ENCODE peak calls at places on chromosomes 13 and 19, in seven cellular contexts. T is GM23338, F is psoas muscle, O is fibroblast of lung, E is tibial artery, P is breast epithelium, M is esophagus squamous epithelium. B is an unnamed sample. For H3K27me3, the result is how much of the 10 kb centered on the place peaks cover.

GRCh38 chr13:23159205-23159586 is 21.6 kb upstream of the SGCG start:
- DNase-seq in T (peak), F (peak), O (peak), E (peak), P (no peak), M (no peak), B (peak)

GRCh38 chr13:28037399-28037798 is 48.9 kb upstream of the URAD start:
- DNase-seq in T (no peak), F (no peak), O (no peak), E (no peak), P (no peak), M (no peak), B (no peak)

GRCh38 chr19:43598445-43599240 is 2.2 kb downstream of the ZNF576 start:
- DNase-seq in T (no peak), F (no peak), O (no peak), E (no peak), P (no peak), M (no peak), B (no peak)

GRCh38 chr13:58376349-58376748 is 744.8 kb downstream of the PCDH17 start:
- DNase-seq in T (no peak), F (no peak), O (no peak), E (no peak), P (no peak), M (no peak), B (no peak)

GRCh38 chr13:26342898-26343297 is 89.0 kb downstream of the CDK8 start:
- DNase-seq in T (no peak), F (no peak), O (no peak), E (no peak), P (no peak), M (no peak), B (no peak)

GRCh38 chr19:41646589-41647204 is 19.8 kb upstream of the CEACAM4 start:
- DNase-seq in T (peak), F (no peak), O (no peak), E (no peak), P (no peak), M (no peak), B (no peak)

GRCh38 chr13:111153977-111154332 is 38.8 kb downstream of the ARHGEF7 start:
- DNase-seq in T (peak), F (no peak), O (no peak), E (peak), P (no peak), M (no peak), B (no peak)

GRCh38 chr13:34805347-34805746 is 136.7 kb upstream of the NBEA start:
- DNase-seq in T (no peak), F (no peak), O (no peak), E (no peak), P (no peak), M (no peak), B (no peak)

GRCh38 chr19:46126086-46126485 is 1.6 kb upstream of the IGFL3 start:
- DNase-seq in T (no peak), F (no peak), O (no peak), E (no peak), P (no peak), M (no peak), B (no peak)

GRCh38 chr13:24184265-24184841 is 23.8 kb downstream of the SPATA13 start:
- DNase-seq in T (no peak), F (no peak), O (no peak), E (no peak), P (no peak), M (no peak), B (no peak)

GRCh38 chr13:25046985-25047660 is 48.8 kb upstream of the PABPC3 start:
- DNase-seq in T (peak), F (no peak), O (peak), E (no peak), P (no peak), M (no peak), B (peak)

GRCh38 chr13:74201530-74201929 is 67.3 kb upstream of the KLF12 start:
- DNase-seq in T (no peak), F (no peak), O (no peak), E (no peak), P (no peak), M (no peak), B (no peak)

GRCh38 chr13:75762066-75762937 is 126.2 kb downstream of the LMO7 start:
- DNase-seq in T (no peak), F (no peak), O (peak), E (no peak), P (no peak), M (no peak), B (no peak)

GRCh38 chr13:20392530-20392929 is 133.1 kb downstream of the CRYL1 start:
- DNase-seq in T (no peak), F (no peak), O (no peak), E (no peak), P (no peak), M (no peak), B (no peak)

GRCh38 chr19:50952890-50953289 is at the start of gene KLK5:
- DNase-seq in T (peak), F (no peak), O (no peak), E (no peak), P (peak), M (no peak), B (no peak)

GRCh38 chr19:29837448-29837961 is 25.7 kb downstream of the CCNE1 start:
- DNase-seq in T (no peak), F (peak), O (no peak), E (no peak), P (no peak), M (no peak), B (no peak)

GRCh38 chr19:35643255-35644205 is 2.0 kb downstream of the ETV2 start:
- DNase-seq in T (peak), F (peak), O (peak), E (peak), P (peak), M (peak), B (peak)

GRCh38 chr13:27588405-27588804 is 31.9 kb downstream of the LNX2 start:
- DNase-seq in T (no peak), F (no peak), O (no peak), E (no peak), P (no peak), M (no peak), B (no peak)

GRCh38 chr19:32677657-32678056 is 2.0 kb downstream of the RGS9BP start:
- DNase-seq in T (peak), F (peak), O (no peak), E (no peak), P (no peak), M (no peak), B (peak)

GRCh38 chr19:33462112-33462726 is 59.4 kb downstream of the PEPD start:
- DNase-seq in T (no peak), F (no peak), O (no peak), E (peak), P (peak), M (no peak), B (no peak)

GRCh38 chr19:55176116-55176515 is 4.0 kb downstream of the SYT5 start:
- DNase-seq in T (no peak), F (no peak), O (no peak), E (no peak), P (no peak), M (no peak), B (no peak)

GRCh38 chr13:60583196-60583908 is 186.3 kb downstream of the TDRD3 start:
- DNase-seq in T (peak), F (no peak), O (peak), E (peak), P (no peak), M (no peak), B (peak)

GRCh38 chr13:113551081-113552000 is 33.2 kb upstream of the TFDP1 start:
- DNase-seq in T (no peak), F (no peak), O (no peak), E (no peak), P (peak), M (no peak), B (no peak)
- TF ChIP-seq CTCF in T (no peak), F (no peak), O (no peak), E (no peak), P (no peak), M (no peak), B (no peak)

GRCh38 chr19:1317274-1317673 is 31.6 kb downstream of the EFNA2 start:
- DNase-seq in T (no peak), F (no peak), O (no peak), E (no peak), P (no peak), M (no peak), B (no peak)

GRCh38 chr19:1316466-1316865 is 30.8 kb downstream of the EFNA2 start:
- DNase-seq in T (no peak), F (no peak), O (no peak), E (no peak), P (no peak), M (no peak), B (no peak)

GRCh38 chr19:1313695-1314613 is 28.3 kb downstream of the EFNA2 start:
- DNase-seq in T (no peak), F (no peak), O (no peak), E (no peak), P (no peak), M (no peak), B (no peak)

GRCh38 chr19:1312732-1313694 is 27.3 kb downstream of the EFNA2 start:
- DNase-seq in T (no peak), F (no peak), O (peak), E (no peak), P (no peak), M (no peak), B (no peak)

DNA sequence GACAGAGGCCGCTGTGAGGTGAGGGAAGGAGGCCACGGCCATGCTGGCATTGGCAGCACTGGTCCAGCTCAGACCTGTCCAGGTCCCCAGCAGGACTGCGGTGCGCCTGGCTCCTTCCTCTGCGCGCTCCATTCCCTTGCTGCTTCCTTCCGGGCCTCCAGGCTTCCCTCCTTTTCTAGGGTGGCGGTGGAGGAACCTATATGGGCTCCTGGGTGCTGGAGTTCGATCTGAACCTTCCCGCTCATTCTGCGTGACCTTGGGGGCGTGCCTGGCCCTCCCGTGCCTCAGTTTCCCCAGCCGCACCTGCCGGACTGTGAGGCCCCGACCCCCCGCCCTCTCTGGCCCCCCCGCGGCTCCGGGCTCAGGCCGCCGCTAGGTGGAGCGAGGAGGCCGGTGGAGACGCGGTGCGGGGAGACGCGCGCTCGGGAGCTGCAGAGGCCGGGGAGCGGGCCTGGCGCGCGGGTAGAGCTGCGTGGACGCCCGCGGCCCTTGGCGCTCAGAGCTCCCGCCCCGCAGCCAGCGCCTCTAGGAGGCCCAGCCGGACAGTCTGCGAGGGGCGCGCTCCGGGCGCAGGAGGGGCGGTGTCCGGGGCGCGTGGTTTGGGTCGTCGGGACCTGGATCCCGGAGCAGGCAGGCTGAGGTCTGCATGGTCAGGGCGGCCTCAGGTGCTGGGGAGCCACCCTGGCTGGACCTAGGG is 29.9 kb downstream of the EFNA2 start:
- DNase-seq in T (peak), F (peak), O (peak), E (no peak), P (no peak), M (no peak), B (peak)
- H3K4me3 ChIP-seq in T (peak), F (peak), O (no peak), E (peak), P (peak), M (peak), B (peak)

GRCh38 chr19:48752511-48753365 is at the start of gene FUT1:
- DNase-seq in T (peak), F (peak), O (no peak), E (peak), P (peak), M (no peak), B (peak)
- H3K27me3 ChIP-seq in T (under half), F (under half), O (under half), E (half or more), P (under half), M (under half), B (under half)

GRCh38 chr19:48064509-48064908 is 20.6 kb upstream of the CABP5 start:
- DNase-seq in T (peak), F (no peak), O (no peak), E (no peak), P (no peak), M (no peak), B (peak)

GRCh38 chr19:48069435-48069834 is 25.6 kb upstream of the CABP5 start:
- DNase-seq in T (peak), F (no peak), O (no peak), E (no peak), P (no peak), M (no peak), B (no peak)
- TF ChIP-seq CTCF in T (peak), F (no peak), O (no peak), E (no peak), P (no peak), M (no peak), B (peak)

GRCh38 chr19:13016245-13016627 is 21.0 kb downstream of the NFIX start:
- DNase-seq in T (no peak), F (no peak), O (no peak), E (no peak), P (no peak), M (no peak), B (no peak)

GRCh38 chr19:13016628-13017305 is 21.5 kb downstream of the NFIX start:
- DNase-seq in T (peak), F (no peak), O (no peak), E (no peak), P (no peak), M (no peak), B (no peak)

GRCh38 chr19:13019330-13019729 is 24.1 kb downstream of the NFIX start:
- DNase-seq in T (no peak), F (no peak), O (no peak), E (no peak), P (no peak), M (no peak), B (no peak)

GRCh38 chr19:13018037-13018914 is 23.0 kb downstream of the NFIX start:
- DNase-seq in T (peak), F (peak), O (peak), E (no peak), P (peak), M (no peak), B (peak)

GRCh38 chr19:13017306-13018036 is 22.2 kb downstream of the NFIX start:
- DNase-seq in T (peak), F (no peak), O (peak), E (no peak), P (no peak), M (no peak), B (no peak)
- H3K4me3 ChIP-seq in T (peak), F (peak), O (peak), E (peak), P (peak), M (peak), B (no peak)